ENCODE peak calls at places on chromosomes 11 and 22, in five cellular contexts. E, T, X, P and W are unnamed samples.

GRCh38 chr11:61587951-61588695 is 7.2 kb upstream of the SYT7 start:
- DNase-seq in E (peak; percentile 90), T (peak; percentile 61), X (peak; percentile 89), P (peak; percentile 78), W (peak; percentile 86)

GRCh38 chr11:58613228-58613627 is 9.2 kb upstream of the CNTF start:
- DNase-seq in E (no peak), T (no peak), X (no peak), P (no peak), W (no peak)

GRCh38 chr11:92703431-92703830 is 266.0 kb upstream of the MTNR1B start:
- DNase-seq in E (no peak), T (no peak), X (no peak), P (peak; percentile 26), W (no peak)

GRCh38 chr11:119513141-119513805 is 90.3 kb upstream of the THY1 start:
- DNase-seq in E (no peak), T (no peak), X (no peak), P (no peak), W (no peak)

GRCh38 chr11:19714093-19714386 is 1.4 kb downstream of the NAV2 start:
- DNase-seq in E (peak; percentile 76), T (peak; percentile 27), X (no peak), P (no peak), W (no peak)

GRCh38 chr11:2886191-2886894 is 768 bp upstream of the CDKN1C start:
- DNase-seq in E (peak; percentile 87), T (peak; percentile 85), X (no peak), P (peak; percentile 48), W (peak; percentile 83)

GRCh38 chr11:67376421-67376820 is 3.0 kb upstream of the CLCF1 start:
- DNase-seq in E (no peak), T (no peak), X (no peak), P (no peak), W (no peak)

GRCh38 chr11:130762342-130763037 is 153.8 kb downstream of the SNX19 start:
- DNase-seq in E (no peak), T (no peak), X (no peak), P (no peak), W (peak; percentile 83)

GRCh38 chr11:70547821-70548670 is 149.7 kb downstream of the CTTN start:
- DNase-seq in E (no peak), T (no peak), X (no peak), P (no peak), W (no peak)

GRCh38 chr11:84800755-84801346 is 826.3 kb downstream of the DLG2 start:
- DNase-seq in E (no peak), T (no peak), X (peak; percentile 65), P (no peak), W (no peak)

GRCh38 chr11:1087961-1088926 is 13.6 kb downstream of the MUC2 start:
- DNase-seq in E (no peak), T (no peak), X (no peak), P (peak; percentile 17), W (no peak)

GRCh38 chr22:50049299-50050195 is 8.6 kb downstream of the TTLL8 start:
- DNase-seq in E (peak; percentile 61), T (no peak), X (no peak), P (peak; percentile 19), W (no peak)

GRCh38 chr11:10441021-10441523 is 14.0 kb upstream of the AMPD3 start:
- DNase-seq in E (no peak), T (no peak), X (no peak), P (no peak), W (no peak)

GRCh38 chr11:94077568-94078293 is 50.9 kb upstream of the PANX1 start:
- DNase-seq in E (no peak), T (no peak), X (no peak), P (no peak), W (no peak)

GRCh38 chr11:111604392-111605009 is 2.3 kb downstream of the SIK2 start:
- DNase-seq in E (no peak), T (no peak), X (peak; percentile 78), P (no peak), W (no peak)

GRCh38 chr11:11332141-11332710 is 20.8 kb downstream of the CSNK2A3 start:
- DNase-seq in E (no peak), T (no peak), X (no peak), P (no peak), W (no peak)

GRCh38 chr11:67436459-67437081 is 912 bp downstream of the PTPRCAP start:
- DNase-seq in E (peak; percentile 72), T (no peak), X (peak; percentile 55), P (no peak), W (no peak)

GRCh38 chr11:118911880-118912741 is 13.6 kb downstream of the BCL9L start:
- DNase-seq in E (peak; percentile 91), T (peak; percentile 90), X (peak; percentile 99), P (peak; percentile 93), W (peak; percentile 81)

GRCh38 chr11:2122222-2122906 is 16.8 kb downstream of the IGF2 start:
- DNase-seq in E (peak; percentile 72), T (no peak), X (no peak), P (no peak), W (peak; percentile 25)

GRCh38 chr11:14148653-14149273 is 186.2 kb downstream of the SPON1 start:
- DNase-seq in E (no peak), T (no peak), X (peak; percentile 34), P (no peak), W (no peak)

GRCh38 chr11:17413414-17414316 is 25.2 kb upstream of the KCNJ11 start:
- DNase-seq in E (no peak), T (no peak), X (no peak), P (no peak), W (peak; percentile 97)

GRCh38 chr11:100515087-100515486 is 172.0 kb upstream of the ARHGAP42 start:
- DNase-seq in E (no peak), T (no peak), X (peak; percentile 43), P (no peak), W (no peak)

GRCh38 chr11:65187971-65188461 is 6.3 kb downstream of the CAPN1 start:
- DNase-seq in E (peak; percentile 68), T (peak; percentile 10), X (no peak), P (no peak), W (no peak)
- H3K36me3 ChIP-seq in E (peaks cover 98% of the 10 kb centered on the region), T (no peaks in the 10 kb centered on the region), X (peaks cover 10% of the 10 kb centered on the region), P (no peaks in the 10 kb centered on the region), W (peaks cover 32% of the 10 kb centered on the region)

GRCh38 chr22:29342577-29343312 is 27.2 kb upstream of the RASL10A start:
- DNase-seq in E (no peak), T (no peak), X (no peak), P (peak; percentile 26), W (peak; percentile 67)
- H3K36me3 ChIP-seq in E (peaks cover 100% of the 10 kb centered on the region), T (no peaks in the 10 kb centered on the region), X (peaks cover 1% of the 10 kb centered on the region), P (no peaks in the 10 kb centered on the region), W (peaks cover 43% of the 10 kb centered on the region)

GRCh38 chr11:28086569-28086968 is 21.4 kb downstream of the KIF18A start:
- DNase-seq in E (no peak), T (no peak), X (no peak), P (no peak), W (no peak)
- H3K36me3 ChIP-seq in E (peaks cover 8% of the 10 kb centered on the region), T (no peaks in the 10 kb centered on the region), X (no peaks in the 10 kb centered on the region), P (no peaks in the 10 kb centered on the region), W (no peaks in the 10 kb centered on the region)

GRCh38 chr11:75406338-75406777 is 7.0 kb downstream of the RPS3 start:
- DNase-seq in E (no peak), T (no peak), X (no peak), P (no peak), W (no peak)
- H3K36me3 ChIP-seq in E (peaks cover 81% of the 10 kb centered on the region), T (no peaks in the 10 kb centered on the region), X (peaks cover 28% of the 10 kb centered on the region), P (peaks cover 4% of the 10 kb centered on the region), W (peaks cover 39% of the 10 kb centered on the region)

GRCh38 chr22:42994917-42995562 is 19.9 kb downstream of the PACSIN2 start:
- DNase-seq in E (peak; percentile 81), T (no peak), X (peak; percentile 81), P (no peak), W (no peak)
- H3K36me3 ChIP-seq in E (no peaks in the 10 kb centered on the region), T (no peaks in the 10 kb centered on the region), X (no peaks in the 10 kb centered on the region), P (no peaks in the 10 kb centered on the region), W (no peaks in the 10 kb centered on the region)

GRCh38 chr11:35784699-35785098 is 122.1 kb downstream of the TRIM44 start:
- DNase-seq in E (no peak), T (no peak), X (no peak), P (no peak), W (no peak)
- H3K36me3 ChIP-seq in E (no peaks in the 10 kb centered on the region), T (no peaks in the 10 kb centered on the region), X (no peaks in the 10 kb centered on the region), P (no peaks in the 10 kb centered on the region), W (no peaks in the 10 kb centered on the region)

GRCh38 chr11:117265745-117266144 is 25.4 kb upstream of the BACE1-AS start:
- DNase-seq in E (no peak), T (no peak), X (no peak), P (no peak), W (no peak)

GRCh38 chr11:117269856-117270255 is 21.3 kb upstream of the BACE1-AS start:
- DNase-seq in E (no peak), T (no peak), X (peak; percentile 63), P (no peak), W (no peak)

GRCh38 chr11:117273550-117274289 is 17.4 kb upstream of the BACE1-AS start:
- DNase-seq in E (no peak), T (no peak), X (no peak), P (no peak), W (no peak)

DNA sequence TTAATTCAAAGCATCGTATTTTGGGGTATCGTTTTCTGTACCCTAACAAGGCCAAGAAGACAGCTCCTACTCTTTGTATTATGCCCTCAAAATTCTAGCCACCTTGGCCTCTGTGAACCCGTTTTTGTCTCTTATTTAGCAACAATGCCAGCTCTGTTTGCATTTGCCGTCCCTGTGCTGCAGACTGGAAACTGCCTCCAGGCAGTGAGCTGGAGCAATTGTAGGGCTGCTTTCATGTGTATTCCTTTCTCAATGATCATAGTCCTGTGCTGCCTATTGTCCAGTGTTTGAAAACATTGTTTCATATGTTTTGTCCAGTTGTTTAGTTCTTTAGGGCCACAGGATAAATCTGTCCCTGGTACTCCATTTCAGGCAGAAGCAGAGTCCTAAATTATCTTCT is 19.9 kb upstream of the BACE1-AS start:
- DNase-seq in E (no peak), T (no peak), X (peak; percentile 44), P (no peak), W (no peak)
- H3K36me3 ChIP-seq in E (peaks cover 12% of the 10 kb centered on the region), T (no peaks in the 10 kb centered on the region), X (no peaks in the 10 kb centered on the region), P (no peaks in the 10 kb centered on the region), W (no peaks in the 10 kb centered on the region)

DNA sequence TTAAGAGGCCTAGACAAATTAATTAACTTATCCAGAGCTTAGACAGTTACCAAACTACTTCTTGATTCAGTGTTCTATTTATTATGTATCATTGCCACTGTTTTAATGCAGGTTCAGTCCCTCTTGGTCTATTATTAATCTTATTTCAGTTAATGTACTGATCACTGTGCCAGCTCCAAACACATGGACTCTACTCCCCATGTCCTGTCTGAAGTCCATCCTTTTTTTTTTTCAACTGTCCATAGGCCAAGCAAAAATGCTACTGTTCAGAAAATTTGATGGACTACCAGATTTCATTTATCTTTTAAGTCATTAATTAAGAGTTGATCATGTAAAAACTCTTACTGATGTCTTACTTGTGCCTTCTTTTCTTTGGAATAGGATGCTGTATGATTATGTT is 11.9 kb downstream of the POLD3 start:
- DNase-seq in E (no peak), T (no peak), X (no peak), P (no peak), W (no peak)
- H3K36me3 ChIP-seq in E (peaks cover 51% of the 10 kb centered on the region), T (no peaks in the 10 kb centered on the region), X (peaks cover 2% of the 10 kb centered on the region), P (no peaks in the 10 kb centered on the region), W (no peaks in the 10 kb centered on the region)